ENCODE peak calls at places on chromosomes 6 and 20, in nine cellular contexts. One of them, this sample, is unnamed.

GRCh38 chr6:26415791-26416190 is 13.7 kb downstream of the BTN3A1 start:
- DNase-seq in esophagus squamous epithelium: no peak
- DNase-seq in HFFc6: no peak
- DNase-seq in BJ: no peak
- DNase-seq in WERI-Rb-1: no peak
- DNase-seq in breast epithelium: no peak
- DNase-seq in CD4-positive, alpha-beta T cell: no peak
- DNase-seq in GM06990: no peak
- DNase-seq in tibial nerve: no peak
- DNase-seq in this sample: no peak

GRCh38 chr20:35398660-35399144 is 13.1 kb downstream of the UQCC1 start:
- DNase-seq in GM06990: no peak
- DNase-seq in WERI-Rb-1: no peak
- DNase-seq in BJ: no peak
- DNase-seq in breast epithelium: no peak
- DNase-seq in CD4-positive, alpha-beta T cell: no peak
- DNase-seq in HFFc6: no peak
- DNase-seq in tibial nerve: no peak
- DNase-seq in esophagus squamous epithelium: no peak
- DNase-seq in this sample: no peak

GRCh38 chr6:90197854-90198496 is 98.7 kb downstream of the BACH2 start:
- DNase-seq in BJ: no peak
- DNase-seq in CD4-positive, alpha-beta T cell: no peak
- DNase-seq in tibial nerve: no peak
- DNase-seq in breast epithelium: no peak
- DNase-seq in WERI-Rb-1: no peak
- DNase-seq in HFFc6: peak
- DNase-seq in GM06990: no peak
- DNase-seq in esophagus squamous epithelium: no peak
- DNase-seq in this sample: no peak

GRCh38 chr6:33630014-33630413 is 8.9 kb downstream of the ITPR3 start:
- DNase-seq in tibial nerve: no peak
- DNase-seq in GM06990: no peak
- DNase-seq in BJ: no peak
- DNase-seq in WERI-Rb-1: no peak
- DNase-seq in esophagus squamous epithelium: no peak
- DNase-seq in breast epithelium: no peak
- DNase-seq in HFFc6: no peak
- DNase-seq in CD4-positive, alpha-beta T cell: peak
- DNase-seq in this sample: no peak

GRCh38 chr6:101296184-101296583 is 97.3 kb upstream of the GRIK2 start:
- DNase-seq in BJ: peak
- DNase-seq in CD4-positive, alpha-beta T cell: no peak
- DNase-seq in tibial nerve: no peak
- DNase-seq in GM06990: no peak
- DNase-seq in WERI-Rb-1: no peak
- DNase-seq in breast epithelium: no peak
- DNase-seq in HFFc6: peak
- DNase-seq in esophagus squamous epithelium: no peak
- DNase-seq in this sample: no peak

GRCh38 chr20:22578221-22579118 is 5.9 kb downstream of the FOXA2 start:
- DNase-seq in CD4-positive, alpha-beta T cell: no peak
- DNase-seq in HFFc6: no peak
- DNase-seq in breast epithelium: no peak
- DNase-seq in BJ: no peak
- DNase-seq in esophagus squamous epithelium: no peak
- DNase-seq in WERI-Rb-1: no peak
- DNase-seq in GM06990: no peak
- DNase-seq in tibial nerve: no peak
- DNase-seq in this sample: no peak

GRCh38 chr6:137033828-137034227 is 10.9 kb downstream of the IL20RA start:
- DNase-seq in HFFc6: no peak
- DNase-seq in GM06990: peak
- DNase-seq in breast epithelium: no peak
- DNase-seq in esophagus squamous epithelium: no peak
- DNase-seq in tibial nerve: no peak
- DNase-seq in BJ: no peak
- DNase-seq in WERI-Rb-1: no peak
- DNase-seq in CD4-positive, alpha-beta T cell: peak
- DNase-seq in this sample: no peak

GRCh38 chr6:20319520-20320357 is 81.9 kb upstream of the E2F3 start:
- DNase-seq in WERI-Rb-1: no peak
- DNase-seq in HFFc6: no peak
- DNase-seq in breast epithelium: no peak
- DNase-seq in GM06990: peak
- DNase-seq in tibial nerve: no peak
- DNase-seq in esophagus squamous epithelium: peak
- DNase-seq in CD4-positive, alpha-beta T cell: peak
- DNase-seq in BJ: no peak
- DNase-seq in this sample: no peak

GRCh38 chr6:40164345-40164755 is 230.1 kb upstream of the MOCS1 start:
- DNase-seq in tibial nerve: peak
- DNase-seq in GM06990: no peak
- DNase-seq in breast epithelium: peak
- DNase-seq in CD4-positive, alpha-beta T cell: no peak
- DNase-seq in WERI-Rb-1: peak
- DNase-seq in BJ: no peak
- DNase-seq in HFFc6: no peak
- DNase-seq in esophagus squamous epithelium: no peak
- DNase-seq in this sample: no peak

GRCh38 chr20:9981834-9982233 is 53.0 kb upstream of the ANKEF1 start:
- DNase-seq in tibial nerve: no peak
- DNase-seq in HFFc6: no peak
- DNase-seq in GM06990: no peak
- DNase-seq in CD4-positive, alpha-beta T cell: no peak
- DNase-seq in breast epithelium: no peak
- DNase-seq in esophagus squamous epithelium: no peak
- DNase-seq in WERI-Rb-1: no peak
- DNase-seq in BJ: no peak
- DNase-seq in this sample: no peak

GRCh38 chr20:37615507-37616425 is 78.1 kb upstream of the CTNNBL1 start:
- DNase-seq in breast epithelium: no peak
- DNase-seq in esophagus squamous epithelium: no peak
- DNase-seq in WERI-Rb-1: no peak
- DNase-seq in GM06990: no peak
- DNase-seq in CD4-positive, alpha-beta T cell: peak
- DNase-seq in HFFc6: peak
- DNase-seq in tibial nerve: peak
- DNase-seq in BJ: no peak
- DNase-seq in this sample: no peak

GRCh38 chr20:18223399-18223798 is 64.9 kb upstream of the ZNF133 start:
- DNase-seq in esophagus squamous epithelium: no peak
- DNase-seq in HFFc6: peak
- DNase-seq in WERI-Rb-1: no peak
- DNase-seq in GM06990: no peak
- DNase-seq in tibial nerve: no peak
- DNase-seq in breast epithelium: no peak
- DNase-seq in CD4-positive, alpha-beta T cell: no peak
- DNase-seq in BJ: no peak
- DNase-seq in this sample: no peak

GRCh38 chr6:54980511-54981275 is 134.1 kb downstream of the FAM83B start:
- DNase-seq in breast epithelium: no peak
- DNase-seq in tibial nerve: no peak
- DNase-seq in BJ: peak
- DNase-seq in WERI-Rb-1: no peak
- DNase-seq in HFFc6: peak
- DNase-seq in esophagus squamous epithelium: no peak
- DNase-seq in GM06990: no peak
- DNase-seq in CD4-positive, alpha-beta T cell: no peak
- DNase-seq in this sample: no peak

GRCh38 chr6:125790403-125791150 is at the start of gene NCOA7:
- DNase-seq in esophagus squamous epithelium: peak
- DNase-seq in HFFc6: peak
- DNase-seq in tibial nerve: peak
- DNase-seq in BJ: no peak
- DNase-seq in breast epithelium: peak
- DNase-seq in GM06990: peak
- DNase-seq in WERI-Rb-1: peak
- DNase-seq in CD4-positive, alpha-beta T cell: peak
- DNase-seq in this sample: no peak

GRCh38 chr6:125791151-125791819 is 525 bp downstream of the NCOA7 start:
- DNase-seq in esophagus squamous epithelium: no peak
- DNase-seq in GM06990: no peak
- DNase-seq in tibial nerve: no peak
- DNase-seq in breast epithelium: peak
- DNase-seq in CD4-positive, alpha-beta T cell: peak
- DNase-seq in HFFc6: peak
- DNase-seq in BJ: no peak
- DNase-seq in WERI-Rb-1: peak
- DNase-seq in this sample: no peak

GRCh38 chr6:125792172-125792571 is 1.4 kb downstream of the NCOA7 start:
- DNase-seq in esophagus squamous epithelium: no peak
- DNase-seq in HFFc6: no peak
- DNase-seq in tibial nerve: no peak
- DNase-seq in breast epithelium: no peak
- DNase-seq in WERI-Rb-1: no peak
- DNase-seq in GM06990: no peak
- DNase-seq in BJ: no peak
- DNase-seq in CD4-positive, alpha-beta T cell: no peak
- DNase-seq in this sample: no peak

GRCh38 chr6:125792680-125793079 is 1.9 kb downstream of the NCOA7 start:
- DNase-seq in GM06990: no peak
- DNase-seq in BJ: no peak
- DNase-seq in CD4-positive, alpha-beta T cell: no peak
- DNase-seq in esophagus squamous epithelium: no peak
- DNase-seq in WERI-Rb-1: no peak
- DNase-seq in tibial nerve: no peak
- DNase-seq in HFFc6: no peak
- DNase-seq in breast epithelium: no peak
- DNase-seq in this sample: no peak

DNA sequence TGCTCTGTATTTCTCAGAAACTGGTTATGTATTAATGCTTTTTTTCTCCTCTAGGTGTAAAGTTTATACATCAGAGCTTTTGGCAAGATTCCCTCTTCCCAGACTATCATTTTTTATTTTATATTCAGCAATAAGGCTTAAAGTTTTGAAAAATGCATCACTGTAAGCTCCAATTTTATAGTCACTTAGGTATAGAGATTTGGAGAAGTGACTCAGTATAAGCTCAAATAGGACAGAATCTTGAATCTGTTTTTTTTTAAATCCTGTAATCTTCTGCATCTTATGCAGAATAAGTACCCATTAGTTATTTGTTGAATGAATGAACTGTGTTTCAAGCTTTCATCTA is 1.0 kb downstream of the NCOA7 start:
- DNase-seq in breast epithelium: no peak
- DNase-seq in HFFc6: no peak
- DNase-seq in BJ: no peak
- DNase-seq in esophagus squamous epithelium: no peak
- DNase-seq in GM06990: no peak
- DNase-seq in WERI-Rb-1: no peak
- DNase-seq in CD4-positive, alpha-beta T cell: no peak
- DNase-seq in tibial nerve: no peak
- DNase-seq in this sample: no peak
- TF ChIP-seq CTCF in breast epithelium: peak
- TF ChIP-seq CTCF in HFFc6: peak
- TF ChIP-seq CTCF in BJ: no peak
- TF ChIP-seq CTCF in esophagus squamous epithelium: no peak
- TF ChIP-seq CTCF in GM06990: no peak
- TF ChIP-seq CTCF in WERI-Rb-1: no peak
- TF ChIP-seq CTCF in CD4-positive, alpha-beta T cell: peak
- TF ChIP-seq CTCF in tibial nerve: peak
- TF ChIP-seq CTCF in this sample: no peak

GRCh38 chr6:151015320-151015719 is 149.8 kb downstream of the MTHFD1L start:
- DNase-seq in GM06990: no peak
- DNase-seq in HFFc6: no peak
- DNase-seq in BJ: no peak
- DNase-seq in esophagus squamous epithelium: no peak
- DNase-seq in breast epithelium: no peak
- DNase-seq in CD4-positive, alpha-beta T cell: no peak
- DNase-seq in tibial nerve: no peak
- DNase-seq in WERI-Rb-1: no peak
- DNase-seq in this sample: no peak
- TF ChIP-seq CTCF in GM06990: no peak
- TF ChIP-seq CTCF in HFFc6: no peak
- TF ChIP-seq CTCF in BJ: no peak
- TF ChIP-seq CTCF in esophagus squamous epithelium: no peak
- TF ChIP-seq CTCF in breast epithelium: no peak
- TF ChIP-seq CTCF in CD4-positive, alpha-beta T cell: no peak
- TF ChIP-seq CTCF in tibial nerve: no peak
- TF ChIP-seq CTCF in WERI-Rb-1: no peak
- TF ChIP-seq CTCF in this sample: no peak

DNA sequence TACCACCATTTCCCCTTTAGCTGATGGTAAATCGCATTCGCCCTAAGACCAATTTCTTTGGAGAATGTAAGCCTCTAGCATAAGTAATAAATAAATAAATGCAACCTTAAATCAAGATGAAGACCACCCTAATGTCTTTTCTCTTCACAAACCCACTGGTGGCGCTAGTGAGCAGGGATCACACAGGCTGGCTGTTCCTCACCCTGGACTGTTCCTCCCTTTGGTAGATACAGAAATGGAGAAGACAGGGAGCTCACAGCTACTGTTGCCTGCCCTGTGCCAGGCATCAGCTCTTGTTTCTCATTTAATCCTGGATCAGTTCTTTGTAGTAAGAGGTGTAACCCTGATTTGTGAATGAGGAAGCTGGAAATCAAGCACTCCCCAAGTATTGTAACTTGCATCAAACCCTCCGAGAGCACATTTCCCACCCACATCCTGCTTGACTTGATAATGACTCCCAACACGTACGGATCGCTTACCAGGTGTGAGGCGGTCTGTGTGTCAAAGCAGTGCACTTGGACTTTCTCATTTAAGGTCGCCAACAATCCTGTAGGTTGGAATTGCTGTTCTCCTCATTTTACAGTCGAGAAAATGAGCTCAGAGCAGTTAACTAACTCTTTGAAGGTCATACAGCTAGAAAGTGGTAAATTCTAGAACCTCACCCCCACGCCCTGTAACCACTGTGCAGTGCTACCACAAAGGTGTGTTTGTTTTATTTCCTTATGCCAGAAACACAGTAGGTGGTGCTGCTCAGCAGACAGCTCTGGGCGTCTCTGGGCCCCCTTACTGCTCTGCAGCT is 236.2 kb downstream of the TSHZ2 start:
- DNase-seq in HFFc6: no peak
- DNase-seq in WERI-Rb-1: no peak
- DNase-seq in CD4-positive, alpha-beta T cell: no peak
- DNase-seq in esophagus squamous epithelium: no peak
- DNase-seq in tibial nerve: no peak
- DNase-seq in GM06990: no peak
- DNase-seq in BJ: no peak
- DNase-seq in breast epithelium: no peak
- DNase-seq in this sample: no peak
- TF ChIP-seq CTCF in HFFc6: no peak
- TF ChIP-seq CTCF in WERI-Rb-1: peak
- TF ChIP-seq CTCF in CD4-positive, alpha-beta T cell: no peak
- TF ChIP-seq CTCF in esophagus squamous epithelium: no peak
- TF ChIP-seq CTCF in tibial nerve: no peak
- TF ChIP-seq CTCF in GM06990: peak
- TF ChIP-seq CTCF in BJ: no peak
- TF ChIP-seq CTCF in breast epithelium: no peak
- TF ChIP-seq CTCF in this sample: no peak

DNA sequence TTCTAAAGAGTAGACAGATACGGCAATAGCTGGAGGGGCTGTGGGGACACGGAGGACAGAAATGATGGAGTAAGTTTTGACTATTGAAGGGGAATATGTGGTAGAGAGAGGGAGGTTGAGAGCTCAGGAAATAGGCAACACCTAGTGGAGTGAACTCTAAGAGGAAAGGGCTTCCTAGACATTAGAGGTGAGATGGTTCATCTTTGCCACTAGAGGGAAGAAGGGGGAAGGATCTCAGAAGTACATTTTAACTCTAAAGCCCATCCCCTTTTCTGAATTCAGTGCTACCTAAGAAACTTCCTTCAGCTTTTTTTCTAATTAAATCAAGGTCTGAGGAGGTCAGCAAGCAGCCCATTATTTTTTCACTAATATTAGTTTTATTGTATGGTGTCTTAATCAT is 689.4 kb upstream of the MAP3K7 start:
- DNase-seq in BJ: no peak
- DNase-seq in breast epithelium: no peak
- DNase-seq in GM06990: no peak
- DNase-seq in tibial nerve: no peak
- DNase-seq in esophagus squamous epithelium: no peak
- DNase-seq in CD4-positive, alpha-beta T cell: no peak
- DNase-seq in HFFc6: no peak
- DNase-seq in WERI-Rb-1: no peak
- DNase-seq in this sample: no peak
- TF ChIP-seq CTCF in BJ: peak
- TF ChIP-seq CTCF in breast epithelium: no peak
- TF ChIP-seq CTCF in GM06990: no peak
- TF ChIP-seq CTCF in tibial nerve: peak
- TF ChIP-seq CTCF in esophagus squamous epithelium: no peak
- TF ChIP-seq CTCF in CD4-positive, alpha-beta T cell: no peak
- TF ChIP-seq CTCF in HFFc6: no peak
- TF ChIP-seq CTCF in WERI-Rb-1: peak
- TF ChIP-seq CTCF in this sample: no peak